ENCODE peak calls at places on chromosomes 4 and X, in eight cellular contexts. One of them, this sample, is unnamed.

GRCh38 chrX:39595977-39596376 is 501.8 kb downstream of the BCOR start:
- DNase-seq in activated CD4-positive, alpha-beta T cell treated with anti-CD3 and anti-CD28 coated beads, Interleukin-2, amount 50 U/mL, for 48 hours: no peak
- DNase-seq in neural progenitor cell: no peak
- DNase-seq in HFFc6: no peak
- DNase-seq in mesendoderm: no peak
- DNase-seq in HL-60: no peak
- DNase-seq in WTC11: no peak
- DNase-seq in RKO: no peak
- DNase-seq in this sample: no peak

GRCh38 chr4:152784490-152785195 is 4.9 kb downstream of the ARFIP1 start:
- DNase-seq in activated CD4-positive, alpha-beta T cell treated with anti-CD3 and anti-CD28 coated beads, Interleukin-2, amount 50 U/mL, for 48 hours: no peak
- DNase-seq in neural progenitor cell: no peak
- DNase-seq in HFFc6: peak; percentile 71
- DNase-seq in mesendoderm: peak; percentile 82
- DNase-seq in HL-60: peak; percentile 18
- DNase-seq in WTC11: no peak
- DNase-seq in RKO: peak; percentile 76
- DNase-seq in this sample: peak; percentile 70

GRCh38 chr4:173883821-173884220 is 353.8 kb upstream of the HAND2 start:
- DNase-seq in activated CD4-positive, alpha-beta T cell treated with anti-CD3 and anti-CD28 coated beads, Interleukin-2, amount 50 U/mL, for 48 hours: no peak
- DNase-seq in neural progenitor cell: no peak
- DNase-seq in HFFc6: no peak
- DNase-seq in mesendoderm: no peak
- DNase-seq in HL-60: no peak
- DNase-seq in WTC11: no peak
- DNase-seq in RKO: no peak
- DNase-seq in this sample: no peak

GRCh38 chr4:52643846-52644245 is 15.3 kb downstream of the USP46 start:
- DNase-seq in activated CD4-positive, alpha-beta T cell treated with anti-CD3 and anti-CD28 coated beads, Interleukin-2, amount 50 U/mL, for 48 hours: no peak
- DNase-seq in neural progenitor cell: no peak
- DNase-seq in HFFc6: no peak
- DNase-seq in mesendoderm: no peak
- DNase-seq in HL-60: no peak
- DNase-seq in WTC11: no peak
- DNase-seq in RKO: peak; percentile 41
- DNase-seq in this sample: no peak

GRCh38 chr4:99076292-99076976 is 12.2 kb downstream of the ADH5 start:
- DNase-seq in activated CD4-positive, alpha-beta T cell treated with anti-CD3 and anti-CD28 coated beads, Interleukin-2, amount 50 U/mL, for 48 hours: no peak
- DNase-seq in neural progenitor cell: no peak
- DNase-seq in HFFc6: no peak
- DNase-seq in mesendoderm: no peak
- DNase-seq in HL-60: no peak
- DNase-seq in WTC11: no peak
- DNase-seq in RKO: no peak
- DNase-seq in this sample: no peak

GRCh38 chr4:13484749-13485345 is 707 bp upstream of the RAB28 start:
- DNase-seq in activated CD4-positive, alpha-beta T cell treated with anti-CD3 and anti-CD28 coated beads, Interleukin-2, amount 50 U/mL, for 48 hours: no peak
- DNase-seq in neural progenitor cell: peak; percentile 25
- DNase-seq in HFFc6: peak; percentile 26
- DNase-seq in mesendoderm: no peak
- DNase-seq in HL-60: no peak
- DNase-seq in WTC11: no peak
- DNase-seq in RKO: peak; percentile 52
- DNase-seq in this sample: no peak

GRCh38 chr4:79576480-79576803 is 168.4 kb upstream of the GK2 start:
- DNase-seq in activated CD4-positive, alpha-beta T cell treated with anti-CD3 and anti-CD28 coated beads, Interleukin-2, amount 50 U/mL, for 48 hours: no peak
- DNase-seq in neural progenitor cell: peak; percentile 56
- DNase-seq in HFFc6: no peak
- DNase-seq in mesendoderm: peak; percentile 18
- DNase-seq in HL-60: peak; percentile 3
- DNase-seq in WTC11: no peak
- DNase-seq in RKO: peak; percentile 68
- DNase-seq in this sample: peak; percentile 66

GRCh38 chrX:135345328-135345645 is 36.0 kb downstream of the ETDC start:
- DNase-seq in activated CD4-positive, alpha-beta T cell treated with anti-CD3 and anti-CD28 coated beads, Interleukin-2, amount 50 U/mL, for 48 hours: no peak
- DNase-seq in neural progenitor cell: no peak
- DNase-seq in HFFc6: peak; percentile 58
- DNase-seq in mesendoderm: no peak
- DNase-seq in HL-60: no peak
- DNase-seq in WTC11: no peak
- DNase-seq in RKO: peak; percentile 40
- DNase-seq in this sample: no peak

GRCh38 chr4:101948951-101949350 is 158.4 kb downstream of the BANK1 start:
- DNase-seq in activated CD4-positive, alpha-beta T cell treated with anti-CD3 and anti-CD28 coated beads, Interleukin-2, amount 50 U/mL, for 48 hours: no peak
- DNase-seq in neural progenitor cell: no peak
- DNase-seq in HFFc6: no peak
- DNase-seq in mesendoderm: no peak
- DNase-seq in HL-60: no peak
- DNase-seq in WTC11: no peak
- DNase-seq in RKO: no peak
- DNase-seq in this sample: no peak

This sample was measured in NB4.